ENCODE peak calls at places on chromosome 6, in four cellular contexts. H, C, O and J are unnamed samples. For H3K9me3, the result is how much of the 10 kb centered on the place peaks cover.

GRCh38 chr6:48194596-48195295 is 83.7 kb upstream of the PTCHD4 start:
- DNase-seq in H (no peak), C (no peak), O (no peak), J (no peak)

GRCh38 chr6:125924697-125925358 is 31.7 kb upstream of the HINT3 start:
- DNase-seq in H (no peak), C (no peak), O (no peak), J (no peak)

GRCh38 chr6:72416744-72417143 is 205.1 kb upstream of the KCNQ5 start:
- DNase-seq in H (no peak), C (no peak), O (no peak), J (no peak)

GRCh38 chr6:17842014-17842776 is 135.5 kb upstream of the NUP153 start:
- DNase-seq in H (no peak), C (no peak), O (no peak), J (no peak)

GRCh38 chr6:16322666-16323312 is 84.4 kb downstream of the GMPR start:
- DNase-seq in H (peak), C (peak), O (no peak), J (peak)

GRCh38 chr6:36657265-36657664 is 21.2 kb upstream of the CDKN1A start:
- DNase-seq in H (no peak), C (no peak), O (no peak), J (no peak)

GRCh38 chr6:89145461-89145961 is 344 bp upstream of the PM20D2 start:
- DNase-seq in H (no peak), C (no peak), O (no peak), J (no peak)

GRCh38 chr6:28542440-28543293 is 17.0 kb downstream of the GPX5 start:
- DNase-seq in H (no peak), C (no peak), O (peak), J (no peak)

GRCh38 chr6:3428700-3429099 is 28.1 kb downstream of the SLC22A23 start:
- DNase-seq in H (no peak), C (no peak), O (no peak), J (no peak)

GRCh38 chr6:12450446-12450845 is 160.3 kb downstream of the EDN1 start:
- DNase-seq in H (no peak), C (no peak), O (no peak), J (no peak)

GRCh38 chr6:56764081-56764566 is 121.4 kb upstream of the DST start:
- DNase-seq in H (no peak), C (no peak), O (no peak), J (no peak)

GRCh38 chr6:20868397-20869185 is 334.3 kb downstream of the CDKAL1 start:
- DNase-seq in H (no peak), C (no peak), O (no peak), J (no peak)
- H3K9me3 ChIP-seq in H (under half), C (under half), O (under half), J (under half)

GRCh38 chr6:153123801-153124200 is 7.3 kb downstream of the RGS17 start:
- DNase-seq in H (no peak), C (no peak), O (no peak), J (no peak)

GRCh38 chr6:153121311-153121710 is 9.8 kb downstream of the RGS17 start:
- DNase-seq in H (no peak), C (no peak), O (no peak), J (no peak)

GRCh38 chr6:153117986-153118886 is 12.8 kb downstream of the RGS17 start:
- DNase-seq in H (no peak), C (no peak), O (no peak), J (no peak)
- H3K27ac ChIP-seq in H (no peak), C (no peak), O (no peak), J (no peak)

GRCh38 chr6:34338377-34338776 is 54.1 kb downstream of the NUDT3 start:
- DNase-seq in H (no peak), C (no peak), O (no peak), J (no peak)

GRCh38 chr6:34340394-34340793 is 52.1 kb downstream of the NUDT3 start:
- DNase-seq in H (no peak), C (no peak), O (no peak), J (no peak)

GRCh38 chr6:34339971-34340370 is 52.5 kb downstream of the NUDT3 start:
- DNase-seq in H (no peak), C (no peak), O (no peak), J (no peak)

GRCh38 chr6:34339432-34339831 is 53.0 kb downstream of the NUDT3 start:
- DNase-seq in H (no peak), C (no peak), O (no peak), J (no peak)

GRCh38 chr6:34338811-34339210 is 53.7 kb downstream of the NUDT3 start:
- DNase-seq in H (no peak), C (no peak), O (no peak), J (no peak)
- H3K4me3 ChIP-seq in H (no peak), C (no peak), O (no peak), J (no peak)

DNA sequence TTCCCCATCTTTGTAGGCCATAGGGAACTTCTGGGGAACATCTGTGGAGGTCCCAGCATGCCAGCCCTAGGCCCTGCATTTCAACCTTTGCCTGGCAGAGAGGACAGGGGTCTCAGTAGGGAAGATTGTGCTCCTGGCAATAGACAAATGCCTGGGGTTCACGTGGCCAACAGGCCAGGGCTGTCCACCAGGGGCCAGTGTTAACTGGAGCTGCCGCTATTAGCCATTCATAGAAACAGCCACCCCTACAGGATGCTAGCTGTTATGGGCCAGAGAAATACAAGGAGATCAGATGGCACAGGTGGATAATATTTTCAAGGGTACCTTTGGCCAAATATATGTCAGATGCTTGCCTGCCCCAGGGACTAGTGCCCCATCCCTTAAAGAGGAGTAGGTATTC is 932.9 kb downstream of the QKI start:
- DNase-seq in H (no peak), C (no peak), O (no peak), J (no peak)
- H3K9me3 ChIP-seq in H (under half), C (under half), O (under half), J (under half)

DNA sequence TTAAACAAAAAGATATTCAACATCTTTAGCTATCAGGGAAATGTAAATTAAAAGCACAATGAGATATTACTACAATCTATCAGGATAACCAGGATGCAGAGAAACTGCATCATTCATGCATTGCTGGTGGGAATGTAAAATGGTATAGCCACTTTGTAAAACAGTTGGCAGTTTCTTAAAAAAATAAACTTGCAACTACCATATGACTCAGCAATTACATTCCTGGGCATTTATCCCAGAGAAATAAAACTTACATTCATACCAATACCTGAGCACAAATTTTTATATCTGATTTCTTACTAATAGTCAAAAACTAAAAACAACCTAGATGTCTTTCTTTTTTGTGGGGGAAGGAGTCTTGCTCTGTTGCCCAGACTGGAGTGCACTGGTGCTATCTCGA is 190.3 kb upstream of the TAB2 start:
- DNase-seq in H (no peak), C (no peak), O (no peak), J (no peak)
- H3K27ac ChIP-seq in H (no peak), C (no peak), O (no peak), J (no peak)

GRCh38 chr6:26457407-26457795 is 354 bp upstream of the BTN2A1 start:
- DNase-seq in H (no peak), C (peak), O (no peak), J (no peak)
- H3K4me3 ChIP-seq in H (peak), C (peak), O (peak), J (peak)

GRCh38 chr6:169921227-169921626 is 169.8 kb downstream of the ERMARD start:
- DNase-seq in H (no peak), C (no peak), O (no peak), J (no peak)
- H3K9me3 ChIP-seq in H (under half), C (under half), O (under half), J (under half)

GRCh38 chr6:31468316-31468715 is 29.6 kb upstream of the MICB start:
- DNase-seq in H (no peak), C (no peak), O (no peak), J (no peak)
- H3K27ac ChIP-seq in H (no peak), C (no peak), O (no peak), J (no peak)

DNA sequence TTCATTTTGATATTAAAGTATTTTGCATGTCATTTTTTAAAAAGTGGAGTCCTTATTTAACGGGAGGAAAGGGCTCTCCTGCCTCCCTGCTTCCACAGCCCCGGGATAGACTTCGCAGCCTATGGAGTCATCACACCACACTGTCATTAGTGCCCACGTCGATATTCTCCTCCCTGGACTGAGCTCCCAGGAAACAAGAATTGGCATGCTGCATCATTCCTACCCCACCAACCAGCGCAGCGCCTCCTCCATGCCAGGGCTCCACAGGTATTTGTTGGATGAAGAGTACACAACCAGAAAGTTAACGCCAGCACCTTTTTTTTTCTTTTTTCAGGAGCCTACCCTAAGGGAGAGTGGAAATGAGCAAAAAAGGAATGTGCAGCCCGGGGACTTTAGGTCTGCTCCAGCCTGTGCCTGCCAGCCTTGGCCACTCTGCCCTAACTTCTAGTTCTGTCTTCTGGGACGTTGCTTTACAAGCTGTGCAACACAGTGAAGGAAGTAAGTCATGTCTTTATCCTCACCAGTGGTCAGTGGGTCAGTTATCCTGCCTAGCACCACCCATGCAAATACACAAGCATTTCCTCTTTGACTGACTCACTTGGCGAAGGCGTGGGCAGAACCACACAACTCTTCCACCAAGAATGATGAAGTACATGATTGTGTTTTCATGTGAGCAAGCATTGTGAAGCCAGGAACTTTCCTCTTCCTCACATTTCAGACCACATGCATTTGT is 180.7 kb upstream of the UST start:
- DNase-seq in H (peak), C (no peak), O (peak), J (peak)
- H3K4me3 ChIP-seq in H (no peak), C (no peak), O (no peak), J (no peak)